ENCODE peak calls at places on chromosomes 3 and 15, in nine cellular contexts. One of them, this sample, is unnamed.

GRCh38 chr3:65342084-65342683 is 654.4 kb upstream of the ADAMTS9 start:
- DNase-seq in breast epithelium: peak; percentile 55
- DNase-seq in HL-60: peak; percentile 28
- DNase-seq in GM12891: peak; percentile 18
- DNase-seq in sigmoid colon: no peak
- DNase-seq in stomach: peak; percentile 38
- DNase-seq in GM12892: no peak
- DNase-seq in transverse colon: peak; percentile 61
- DNase-seq in esophagus muscularis mucosa: no peak
- DNase-seq in this sample: peak; percentile 17

GRCh38 chr3:34024447-34025240 is 226.2 kb downstream of the PDCD6IP start:
- DNase-seq in breast epithelium: no peak
- DNase-seq in HL-60: peak; percentile 29
- DNase-seq in GM12891: no peak
- DNase-seq in sigmoid colon: no peak
- DNase-seq in stomach: no peak
- DNase-seq in GM12892: no peak
- DNase-seq in transverse colon: no peak
- DNase-seq in esophagus muscularis mucosa: no peak
- DNase-seq in this sample: no peak

GRCh38 chr3:134971359-134971758 is 176.3 kb downstream of the EPHB1 start:
- DNase-seq in breast epithelium: no peak
- DNase-seq in HL-60: no peak
- DNase-seq in GM12891: no peak
- DNase-seq in sigmoid colon: no peak
- DNase-seq in stomach: no peak
- DNase-seq in GM12892: no peak
- DNase-seq in transverse colon: no peak
- DNase-seq in esophagus muscularis mucosa: no peak
- DNase-seq in this sample: no peak

GRCh38 chr3:133933097-133934024 is 37.7 kb upstream of the RAB6B start:
- DNase-seq in breast epithelium: no peak
- DNase-seq in HL-60: no peak
- DNase-seq in GM12891: no peak
- DNase-seq in sigmoid colon: no peak
- DNase-seq in stomach: no peak
- DNase-seq in GM12892: no peak
- DNase-seq in transverse colon: no peak
- DNase-seq in esophagus muscularis mucosa: peak; percentile 79
- DNase-seq in this sample: no peak

GRCh38 chr15:73540161-73540560 is 93.0 kb downstream of the NPTN start:
- DNase-seq in breast epithelium: no peak
- DNase-seq in HL-60: no peak
- DNase-seq in GM12891: no peak
- DNase-seq in sigmoid colon: no peak
- DNase-seq in stomach: no peak
- DNase-seq in GM12892: no peak
- DNase-seq in transverse colon: no peak
- DNase-seq in esophagus muscularis mucosa: no peak
- DNase-seq in this sample: no peak

GRCh38 chr3:57727096-57727495 is 29.0 kb upstream of the SLMAP start:
- DNase-seq in breast epithelium: no peak
- DNase-seq in HL-60: no peak
- DNase-seq in GM12891: no peak
- DNase-seq in sigmoid colon: no peak
- DNase-seq in stomach: no peak
- DNase-seq in GM12892: no peak
- DNase-seq in transverse colon: no peak
- DNase-seq in esophagus muscularis mucosa: no peak
- DNase-seq in this sample: no peak

GRCh38 chr15:75062706-75063105 is 39.3 kb downstream of the PPCDC start:
- DNase-seq in breast epithelium: no peak
- DNase-seq in HL-60: no peak
- DNase-seq in GM12891: no peak
- DNase-seq in sigmoid colon: no peak
- DNase-seq in stomach: no peak
- DNase-seq in GM12892: no peak
- DNase-seq in transverse colon: no peak
- DNase-seq in esophagus muscularis mucosa: no peak
- DNase-seq in this sample: no peak

GRCh38 chr15:72136170-72137051 is 18.2 kb downstream of the SENP8 start:
- DNase-seq in breast epithelium: no peak
- DNase-seq in HL-60: no peak
- DNase-seq in GM12891: no peak
- DNase-seq in sigmoid colon: no peak
- DNase-seq in stomach: no peak
- DNase-seq in GM12892: no peak
- DNase-seq in transverse colon: no peak
- DNase-seq in esophagus muscularis mucosa: no peak
- DNase-seq in this sample: no peak

GRCh38 chr15:88127477-88127799 is 129.1 kb downstream of the NTRK3 start:
- DNase-seq in breast epithelium: no peak
- DNase-seq in HL-60: no peak
- DNase-seq in GM12891: no peak
- DNase-seq in sigmoid colon: no peak
- DNase-seq in stomach: no peak
- DNase-seq in GM12892: no peak
- DNase-seq in transverse colon: no peak
- DNase-seq in esophagus muscularis mucosa: no peak
- DNase-seq in this sample: no peak

GRCh38 chr3:129592362-129593150 is 13.9 kb downstream of the PLXND1 start:
- DNase-seq in breast epithelium: no peak
- DNase-seq in HL-60: peak; percentile 85
- DNase-seq in GM12891: no peak
- DNase-seq in sigmoid colon: peak; percentile 85
- DNase-seq in stomach: no peak
- DNase-seq in GM12892: no peak
- DNase-seq in transverse colon: peak; percentile 57
- DNase-seq in esophagus muscularis mucosa: no peak
- DNase-seq in this sample: no peak

GRCh38 chr3:11545186-11545851 is 98.4 kb downstream of the VGLL4 start:
- DNase-seq in breast epithelium: peak; percentile 49
- DNase-seq in HL-60: no peak
- DNase-seq in GM12891: no peak
- DNase-seq in sigmoid colon: peak; percentile 66
- DNase-seq in stomach: no peak
- DNase-seq in GM12892: no peak
- DNase-seq in transverse colon: no peak
- DNase-seq in esophagus muscularis mucosa: no peak
- DNase-seq in this sample: no peak

GRCh38 chr3:111277226-111277625 is 205.6 kb downstream of the NECTIN3 start:
- DNase-seq in breast epithelium: no peak
- DNase-seq in HL-60: no peak
- DNase-seq in GM12891: no peak
- DNase-seq in sigmoid colon: no peak
- DNase-seq in stomach: no peak
- DNase-seq in GM12892: no peak
- DNase-seq in transverse colon: no peak
- DNase-seq in esophagus muscularis mucosa: no peak
- DNase-seq in this sample: no peak

GRCh38 chr15:70451861-70452653 is 311.3 kb downstream of the UACA start:
- DNase-seq in breast epithelium: no peak
- DNase-seq in HL-60: no peak
- DNase-seq in GM12891: no peak
- DNase-seq in sigmoid colon: no peak
- DNase-seq in stomach: peak; percentile 75
- DNase-seq in GM12892: no peak
- DNase-seq in transverse colon: peak; percentile 47
- DNase-seq in esophagus muscularis mucosa: no peak
- DNase-seq in this sample: no peak

GRCh38 chr3:15333099-15333956 is 942 bp upstream of the SH3BP5 start:
- DNase-seq in breast epithelium: no peak
- DNase-seq in HL-60: no peak
- DNase-seq in GM12891: no peak
- DNase-seq in sigmoid colon: no peak
- DNase-seq in stomach: no peak
- DNase-seq in GM12892: no peak
- DNase-seq in transverse colon: no peak
- DNase-seq in esophagus muscularis mucosa: no peak
- DNase-seq in this sample: no peak

GRCh38 chr15:66498501-66499386 is 1.2 kb upstream of the SNAPC5 start:
- DNase-seq in breast epithelium: no peak
- DNase-seq in HL-60: no peak
- DNase-seq in GM12891: no peak
- DNase-seq in sigmoid colon: no peak
- DNase-seq in stomach: no peak
- DNase-seq in GM12892: no peak
- DNase-seq in transverse colon: no peak
- DNase-seq in esophagus muscularis mucosa: no peak
- DNase-seq in this sample: no peak

GRCh38 chr3:80018375-80018774 is 250.6 kb upstream of the ROBO1 start:
- DNase-seq in breast epithelium: no peak
- DNase-seq in HL-60: no peak
- DNase-seq in GM12891: no peak
- DNase-seq in sigmoid colon: no peak
- DNase-seq in stomach: no peak
- DNase-seq in GM12892: no peak
- DNase-seq in transverse colon: no peak
- DNase-seq in esophagus muscularis mucosa: no peak
- DNase-seq in this sample: no peak

DNA sequence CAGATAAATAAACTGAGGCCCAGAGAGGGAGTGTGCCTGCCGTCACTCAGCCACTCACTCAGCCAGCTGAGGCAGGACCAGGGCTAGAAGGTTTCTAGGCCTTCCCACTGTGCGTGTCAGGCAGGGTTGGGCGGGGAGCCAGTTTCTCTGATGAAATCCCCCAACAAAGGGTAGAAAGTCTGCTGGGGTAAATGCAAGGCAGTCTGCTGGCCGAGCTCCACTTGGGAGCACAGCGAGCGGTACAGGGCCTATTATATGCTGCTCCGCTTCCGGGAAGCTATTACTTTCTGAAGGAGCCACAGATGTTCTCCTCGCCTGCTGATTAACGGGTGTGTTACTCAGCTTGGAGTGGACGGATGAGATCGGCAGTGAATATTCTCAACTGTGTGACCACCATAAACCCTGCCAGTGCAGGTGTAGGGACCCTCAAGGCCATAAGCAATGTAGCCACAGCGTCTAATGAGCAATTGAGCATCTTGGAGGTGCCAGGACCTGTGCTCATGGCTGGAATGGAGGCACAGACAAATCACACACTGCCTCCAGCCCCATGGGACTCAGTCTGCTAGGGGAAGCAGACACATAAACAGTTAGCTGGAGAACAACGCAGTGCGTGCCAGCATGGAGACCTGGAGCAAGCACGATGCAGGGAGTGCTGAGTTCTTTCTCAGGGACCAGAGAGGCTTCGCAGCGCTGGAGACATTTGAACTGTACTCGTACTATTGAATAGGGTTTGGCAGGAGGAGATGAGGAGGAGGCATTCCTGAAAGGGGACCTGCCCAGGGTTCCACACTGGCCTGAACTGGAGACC is 42.1 kb downstream of the CORO2B start:
- DNase-seq in breast epithelium: no peak
- DNase-seq in HL-60: no peak
- DNase-seq in GM12891: no peak
- DNase-seq in sigmoid colon: peak; percentile 96
- DNase-seq in stomach: peak; percentile 64
- DNase-seq in GM12892: no peak
- DNase-seq in transverse colon: peak; percentile 67
- DNase-seq in esophagus muscularis mucosa: peak; percentile 95
- DNase-seq in this sample: no peak
- TF ChIP-seq POLR2AphosphoS5 in breast epithelium: no peak
- TF ChIP-seq POLR2AphosphoS5 in HL-60: no peak
- TF ChIP-seq POLR2AphosphoS5 in GM12891: no peak
- TF ChIP-seq POLR2AphosphoS5 in sigmoid colon: peak; percentile 33
- TF ChIP-seq POLR2AphosphoS5 in stomach: no peak
- TF ChIP-seq POLR2AphosphoS5 in GM12892: no peak
- TF ChIP-seq POLR2AphosphoS5 in transverse colon: peak; percentile 50
- TF ChIP-seq POLR2AphosphoS5 in esophagus muscularis mucosa: peak; percentile 74
- TF ChIP-seq POLR2AphosphoS5 in this sample: no peak

GRCh38 chr15:35720984-35721383 is 175.0 kb upstream of the DPH6 start:
- DNase-seq in breast epithelium: no peak
- DNase-seq in HL-60: no peak
- DNase-seq in GM12891: no peak
- DNase-seq in sigmoid colon: no peak
- DNase-seq in stomach: no peak
- DNase-seq in GM12892: no peak
- DNase-seq in transverse colon: no peak
- DNase-seq in esophagus muscularis mucosa: no peak
- DNase-seq in this sample: no peak
- TF ChIP-seq POLR2AphosphoS5 in breast epithelium: no peak
- TF ChIP-seq POLR2AphosphoS5 in HL-60: no peak
- TF ChIP-seq POLR2AphosphoS5 in GM12891: no peak
- TF ChIP-seq POLR2AphosphoS5 in sigmoid colon: no peak
- TF ChIP-seq POLR2AphosphoS5 in stomach: no peak
- TF ChIP-seq POLR2AphosphoS5 in GM12892: no peak
- TF ChIP-seq POLR2AphosphoS5 in transverse colon: no peak
- TF ChIP-seq POLR2AphosphoS5 in esophagus muscularis mucosa: no peak
- TF ChIP-seq POLR2AphosphoS5 in this sample: no peak

DNA sequence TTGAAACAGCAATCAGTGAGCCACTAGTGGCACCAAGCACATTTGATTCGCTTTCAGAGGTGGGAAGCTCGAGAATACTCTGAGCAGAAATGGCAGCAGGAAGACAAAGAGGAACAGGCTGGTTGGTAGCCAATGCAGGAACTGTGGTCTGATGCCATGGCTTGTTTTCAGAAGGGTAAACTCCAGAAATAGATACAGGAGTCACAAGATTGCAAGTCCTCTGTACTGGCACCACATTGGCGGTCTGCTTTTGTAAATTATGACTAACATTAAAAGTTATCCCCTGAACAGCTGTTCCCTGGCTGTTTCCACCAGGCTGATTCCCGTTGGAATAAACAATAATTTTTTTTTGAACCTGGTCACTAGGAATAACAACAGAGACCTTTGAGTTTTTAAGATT is 35.5 kb downstream of the USF3 start:
- DNase-seq in breast epithelium: no peak
- DNase-seq in HL-60: no peak
- DNase-seq in GM12891: no peak
- DNase-seq in sigmoid colon: peak; percentile 86
- DNase-seq in stomach: no peak
- DNase-seq in GM12892: no peak
- DNase-seq in transverse colon: no peak
- DNase-seq in esophagus muscularis mucosa: no peak
- DNase-seq in this sample: no peak
- TF ChIP-seq POLR2AphosphoS5 in breast epithelium: no peak
- TF ChIP-seq POLR2AphosphoS5 in HL-60: no peak
- TF ChIP-seq POLR2AphosphoS5 in GM12891: no peak
- TF ChIP-seq POLR2AphosphoS5 in sigmoid colon: no peak
- TF ChIP-seq POLR2AphosphoS5 in stomach: no peak
- TF ChIP-seq POLR2AphosphoS5 in GM12892: no peak
- TF ChIP-seq POLR2AphosphoS5 in transverse colon: no peak
- TF ChIP-seq POLR2AphosphoS5 in esophagus muscularis mucosa: peak; percentile 40
- TF ChIP-seq POLR2AphosphoS5 in this sample: no peak

DNA sequence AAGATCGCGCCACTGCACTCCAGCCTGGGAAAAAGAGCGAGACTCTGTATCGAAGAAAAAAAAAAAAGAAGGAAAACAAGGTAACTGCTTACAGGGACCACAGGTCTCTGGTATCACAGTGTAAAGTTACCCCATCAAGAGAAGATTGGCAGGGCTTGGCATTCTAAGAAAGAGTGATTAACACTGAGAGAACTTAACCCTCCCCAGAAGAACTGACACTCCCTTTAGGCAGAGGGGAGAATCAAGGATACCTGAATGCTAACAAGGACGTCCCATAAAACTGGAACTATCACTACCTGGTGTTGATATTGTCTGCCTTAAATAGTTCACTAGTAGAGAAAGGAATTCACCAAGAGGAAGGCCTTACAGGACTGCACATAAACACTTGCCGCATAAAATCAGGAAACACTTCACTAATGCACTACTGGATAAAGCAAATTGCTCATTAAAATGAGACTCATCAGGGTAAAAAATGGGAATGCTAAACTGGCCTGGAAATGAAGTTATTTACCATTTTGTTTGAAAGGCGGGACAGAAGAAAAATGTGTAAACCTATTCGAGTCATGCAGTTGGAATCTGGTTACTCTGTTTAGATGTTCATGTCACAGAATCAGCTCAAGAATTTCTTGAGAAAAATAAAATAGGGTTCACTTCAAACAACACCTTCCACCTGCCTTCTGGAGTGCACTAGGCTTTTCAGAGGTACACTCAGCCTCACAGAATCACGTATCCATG is 121.6 kb downstream of the FOXP1 start:
- DNase-seq in breast epithelium: no peak
- DNase-seq in HL-60: no peak
- DNase-seq in GM12891: no peak
- DNase-seq in sigmoid colon: no peak
- DNase-seq in stomach: no peak
- DNase-seq in GM12892: no peak
- DNase-seq in transverse colon: no peak
- DNase-seq in esophagus muscularis mucosa: no peak
- DNase-seq in this sample: no peak
- TF ChIP-seq POLR2AphosphoS5 in breast epithelium: no peak
- TF ChIP-seq POLR2AphosphoS5 in HL-60: no peak
- TF ChIP-seq POLR2AphosphoS5 in GM12891: no peak
- TF ChIP-seq POLR2AphosphoS5 in sigmoid colon: no peak
- TF ChIP-seq POLR2AphosphoS5 in stomach: no peak
- TF ChIP-seq POLR2AphosphoS5 in GM12892: no peak
- TF ChIP-seq POLR2AphosphoS5 in transverse colon: no peak
- TF ChIP-seq POLR2AphosphoS5 in esophagus muscularis mucosa: no peak
- TF ChIP-seq POLR2AphosphoS5 in this sample: no peak

This sample was measured in Panc1.